ENCODE peak calls at places on chromosome 1, in eight cellular contexts. G is EL; N is nucleus accumbens; L is stimulated activated CD4-positive, alpha-beta T cell treated with anti-CD3 and anti-CD28 coated beads, Interleukin-2, amount 100 ng/mL, for 24 hours; X is NCI-H2107; U is kidney; I is activated naive CD8-positive, alpha-beta T cell treated with anti-CD3 and anti-CD28 coated beads, Interleukin-2, amount 10 ng/mL, durations not matched to agents 7 days and 5 days; O is COR-L47. F is an unnamed sample.

GRCh38 chr1:201042663-201043461 is 19.3 kb upstream of the KIF21B start:
- DNase-seq in L (peak; percentile 73), I (peak; percentile 67), O (peak; percentile 79), N (peak; percentile 66), U (peak; percentile 64), X (peak; percentile 51), G (peak; percentile 63), F (peak; percentile 55)

GRCh38 chr1:227885135-227885647 is 62.5 kb downstream of the WNT9A start:
- DNase-seq in G (no peak), I (peak; percentile 51), O (no peak), U (no peak), X (no peak), L (peak; percentile 23), N (no peak), F (no peak)

GRCh38 chr1:241229216-241229615 is 127.8 kb downstream of the RGS7 start:
- DNase-seq in N (no peak), G (peak; percentile 30), L (no peak), U (no peak), O (peak; percentile 8), I (no peak), X (no peak), F (no peak)

GRCh38 chr1:222043444-222044292 is 301.8 kb upstream of the DUSP10 start:
- DNase-seq in U (no peak), N (no peak), G (peak; percentile 69), I (no peak), L (no peak), X (no peak), O (no peak), F (peak; percentile 49)

GRCh38 chr1:17636612-17637011 is 97.1 kb downstream of the ARHGEF10L start:
- DNase-seq in L (no peak), I (no peak), U (no peak), O (no peak), G (peak; percentile 55), N (no peak), X (no peak), F (peak; percentile 18)

GRCh38 chr1:179038528-179039281 is 13.0 kb downstream of the FAM20B start:
- DNase-seq in X (no peak), O (no peak), N (no peak), G (no peak), I (no peak), L (no peak), U (no peak), F (no peak)

GRCh38 chr1:238677567-238677966 is 708.8 kb upstream of the CHRM3 start:
- DNase-seq in I (no peak), X (no peak), U (no peak), N (no peak), G (peak; percentile 65), O (no peak), L (no peak), F (no peak)

GRCh38 chr1:67514299-67514698 is 84.1 kb upstream of the SERBP1 start:
- DNase-seq in G (no peak), U (no peak), L (no peak), O (no peak), X (no peak), N (no peak), I (no peak), F (no peak)

F was measured in H4.